ENCODE peak calls at places on chromosome 2, in seven cellular contexts. E is esophagus muscularis mucosa, A is IMR-90, M is sigmoid colon, N is tibial nerve, R is HCT116, B is heart left ventricle. Q is an unnamed sample.

GRCh38 chr2:29014811-29015414 is 33.8 kb downstream of the TOGARAM2 start:
- DNase-seq in B (peak; percentile 75), E (no peak), M (no peak), A (peak; percentile 57), N (no peak), R (no peak), Q (no peak)

GRCh38 chr2:147026664-147027278 is 818.1 kb upstream of the ACVR2A start:
- DNase-seq in N (no peak), B (no peak), M (no peak), E (no peak), A (peak; percentile 68), R (no peak), Q (no peak)

GRCh38 chr2:156147594-156148330 is 184.8 kb downstream of the NR4A2 start:
- DNase-seq in M (no peak), R (no peak), E (no peak), A (no peak), N (no peak), B (no peak), Q (no peak)

GRCh38 chr2:224059178-224059577 is 20.1 kb upstream of the SERPINE2 start:
- DNase-seq in E (no peak), R (no peak), B (no peak), N (no peak), A (no peak), M (no peak), Q (no peak)

GRCh38 chr2:85396531-85397470 is 13.4 kb downstream of the CAPG start:
- DNase-seq in E (no peak), R (no peak), B (no peak), A (no peak), N (no peak), M (peak; percentile 73), Q (peak; percentile 15)

GRCh38 chr2:232525796-232526195 is at the start of gene CHRND:
- DNase-seq in M (no peak), R (no peak), B (no peak), N (no peak), A (no peak), E (no peak), Q (no peak)

GRCh38 chr2:189096769-189097447 is 82.7 kb downstream of the COL5A2 start:
- DNase-seq in A (peak; percentile 95), R (peak; percentile 21), E (no peak), N (no peak), M (no peak), B (no peak), Q (no peak)

GRCh38 chr2:37982147-37982582 is 57.1 kb downstream of the RMDN2 start:
- DNase-seq in R (peak; percentile 44), N (peak; percentile 69), M (peak; percentile 78), A (peak; percentile 58), E (peak; percentile 95), B (peak; percentile 65), Q (peak; percentile 67)

GRCh38 chr2:47214990-47215389 is 59.9 kb upstream of the STPG4 start:
- DNase-seq in M (no peak), N (no peak), E (no peak), A (no peak), R (no peak), B (no peak), Q (no peak)

GRCh38 chr2:138707424-138708074 is 72.6 kb downstream of the NXPH2 start:
- DNase-seq in R (no peak), E (no peak), B (no peak), M (no peak), A (peak; percentile 90), N (no peak), Q (no peak)

GRCh38 chr2:233901884-233902283 is 15.3 kb upstream of the TRPM8 start:
- DNase-seq in E (no peak), R (no peak), N (no peak), A (no peak), M (no peak), B (no peak), Q (no peak)

GRCh38 chr2:182207049-182207746 is 219.6 kb downstream of the PDE1A start:
- DNase-seq in A (no peak), E (no peak), R (no peak), M (no peak), N (no peak), B (no peak), Q (no peak)
- H3K27ac ChIP-seq in A (no peak overlapping the region), E (no peak overlapping the region), R (no peak overlapping the region), M (no peak overlapping the region), N (no peak overlapping the region), B (no peak overlapping the region), Q (no peak overlapping the region)

GRCh38 chr2:226380679-226381078 is 418.9 kb downstream of the IRS1 start:
- DNase-seq in R (no peak), A (no peak), B (no peak), M (no peak), E (no peak), N (no peak), Q (no peak)
- TF ChIP-seq POLR2A in R (no peak), A (no peak), B (no peak), M (no peak), E (no peak), N (no peak), Q (no peak)

GRCh38 chr2:127397568-127398238 is 9.9 kb upstream of the MAP3K2 start:
- DNase-seq in N (no peak), R (no peak), M (no peak), E (no peak), A (no peak), B (no peak), Q (no peak)
- H3K27ac ChIP-seq in N (no peak overlapping the region), R (no peak overlapping the region), M (no peak overlapping the region), E (no peak overlapping the region), A (peak overlapping the region; percentile 2), B (no peak overlapping the region), Q (peak overlapping the region; percentile 68)

DNA sequence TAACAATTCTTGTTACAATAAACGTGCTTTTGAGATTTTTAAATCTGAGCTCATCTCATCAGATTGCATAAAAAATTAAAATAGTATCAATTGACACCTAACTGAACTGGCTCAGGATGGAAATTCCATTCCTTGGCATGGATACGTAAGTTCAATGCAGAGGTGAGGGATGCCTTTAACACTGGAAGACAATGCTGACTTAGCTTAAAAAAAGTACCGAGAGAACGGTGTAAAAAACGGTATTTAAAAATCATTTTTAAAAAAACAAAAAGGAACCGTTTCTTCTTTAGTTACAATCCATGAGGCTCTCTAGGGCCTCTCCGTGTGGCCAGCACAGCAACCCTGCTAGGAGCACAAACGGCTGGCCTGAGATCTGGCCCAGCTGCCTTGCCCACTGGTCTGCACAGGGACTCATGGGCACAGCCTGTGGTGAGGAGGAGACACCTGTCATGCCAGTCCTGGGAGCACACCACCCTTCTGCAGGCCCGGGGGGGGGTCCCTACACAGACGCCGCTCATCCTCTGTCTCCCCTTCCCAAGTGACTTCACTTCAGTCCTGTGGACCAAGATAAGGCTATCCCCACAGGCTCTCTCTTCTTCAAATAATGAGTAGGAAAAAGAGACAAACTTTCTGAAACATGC is 45.2 kb downstream of the FAM168B start:
- DNase-seq in R (no peak), E (no peak), N (no peak), B (no peak), A (no peak), M (no peak), Q (no peak)
- TF ChIP-seq POLR2A in R (no peak), E (no peak), N (no peak), B (no peak), A (no peak), M (no peak), Q (no peak)